ENCODE peak calls at places on chromosomes 5 and 9, in seven cellular contexts. J, N, M, P, A, D and V are unnamed samples.

GRCh38 chr5:83551826-83552225 is 80.3 kb downstream of the VCAN start:
- DNase-seq in A (peak), J (no peak), M (no peak), N (peak), D (no peak), P (no peak), V (no peak)

GRCh38 chr5:104370523-104370922 is 807.9 kb upstream of the NUDT12 start:
- DNase-seq in A (no peak), N (no peak), J (no peak), M (no peak), D (no peak), P (no peak), V (no peak)

GRCh38 chr5:163473613-163474243 is 13.3 kb downstream of the HMMR start:
- DNase-seq in N (no peak), J (no peak), M (no peak), P (no peak), A (no peak), D (no peak), V (no peak)

GRCh38 chr5:100165309-100165708 is 369.9 kb upstream of the FAM174A start:
- DNase-seq in P (no peak), J (no peak), N (no peak), A (no peak), M (no peak), D (no peak), V (no peak)

GRCh38 chr5:102856374-102856748 is 101.3 kb downstream of the PAM start:
- DNase-seq in P (no peak), D (no peak), M (no peak), A (peak), N (peak), J (no peak), V (no peak)

GRCh38 chr5:27308151-27308550 is 269.8 kb upstream of the CDH9 start:
- DNase-seq in D (no peak), P (no peak), J (no peak), N (peak), M (no peak), A (peak), V (no peak)

GRCh38 chr5:151696470-151697061 is 9.9 kb upstream of the SPARC start:
- DNase-seq in J (no peak), N (peak), M (no peak), P (no peak), D (peak), A (peak), V (peak)

GRCh38 chr9:89952401-89952800 is 347.6 kb downstream of the GADD45G start:
- DNase-seq in D (no peak), A (no peak), J (no peak), M (no peak), P (no peak), N (peak), V (peak)